ENCODE peak calls at places on chromosome 21, in seven cellular contexts. W, N, Q, U, D, V and H are unnamed samples.

GRCh38 chr21:38531610-38532009 is 33.3 kb upstream of the ERG start:
- DNase-seq in W (no peak), N (no peak), Q (no peak), U (peak), D (no peak), V (no peak), H (no peak)

GRCh38 chr21:38646213-38646837 is 148.0 kb upstream of the ERG start:
- DNase-seq in W (no peak), N (peak), Q (no peak), U (no peak), D (no peak), V (peak), H (no peak)

GRCh38 chr21:33244781-33245105 is 15.0 kb downstream of the IFNAR2 start:
- DNase-seq in W (no peak), N (no peak), Q (no peak), U (no peak), D (no peak), V (no peak), H (no peak)

GRCh38 chr21:26846036-26846931 is 1.1 kb upstream of the ADAMTS1 start:
- DNase-seq in W (peak), N (peak), Q (peak), U (peak), D (peak), V (peak), H (peak)

GRCh38 chr21:45880097-45881068 is 101.2 kb upstream of the COL6A1 start:
- DNase-seq in W (peak), N (peak), Q (peak), U (peak), D (peak), V (peak), H (peak)

GRCh38 chr21:44331650-44332306 is 7.4 kb downstream of the CFAP410 start:
- DNase-seq in W (no peak), N (no peak), Q (no peak), U (no peak), D (no peak), V (peak), H (no peak)

GRCh38 chr21:16587671-16588379 is 858.0 kb downstream of the USP25 start:
- DNase-seq in W (no peak), N (no peak), Q (peak), U (peak), D (no peak), V (peak), H (no peak)

GRCh38 chr21:26719750-26720149 is 125.5 kb downstream of the ADAMTS1 start:
- DNase-seq in W (no peak), N (no peak), Q (no peak), U (no peak), D (no peak), V (peak), H (no peak)

GRCh38 chr21:43827015-43827611 is 37.7 kb downstream of the RRP1 start:
- DNase-seq in W (no peak), N (no peak), Q (no peak), U (peak), D (no peak), V (peak), H (no peak)

GRCh38 chr21:37373539-37373938 is 7.0 kb downstream of the DYRK1A start:
- DNase-seq in W (no peak), N (no peak), Q (no peak), U (no peak), D (no peak), V (peak), H (no peak)

GRCh38 chr21:46118305-46118870 is 20.5 kb downstream of the COL6A2 start:
- DNase-seq in W (peak), N (no peak), Q (no peak), U (peak), D (peak), V (no peak), H (peak)

GRCh38 chr21:41164981-41165650 is 2.8 kb upstream of the BACE2 start:
- DNase-seq in W (no peak), N (no peak), Q (no peak), U (no peak), D (no peak), V (peak), H (no peak)

GRCh38 chr21:38980416-38981319 is 174.9 kb downstream of the ETS2 start:
- DNase-seq in W (no peak), N (no peak), Q (no peak), U (peak), D (no peak), V (no peak), H (no peak)

GRCh38 chr21:30482130-30482529 is 2.0 kb upstream of the KRTAP19-1 start:
- DNase-seq in W (no peak), N (no peak), Q (no peak), U (no peak), D (no peak), V (no peak), H (no peak)

GRCh38 chr21:14116080-14116481 is 94.7 kb downstream of the LIPI start:
- DNase-seq in W (no peak), N (no peak), Q (no peak), U (no peak), D (no peak), V (no peak), H (no peak)

GRCh38 chr21:29261555-29262540 is 36.9 kb upstream of the BACH1 start:
- DNase-seq in W (no peak), N (no peak), Q (no peak), U (no peak), D (no peak), V (no peak), H (no peak)

GRCh38 chr21:29376556-29376955 is 77.8 kb downstream of the BACH1 start:
- DNase-seq in W (peak), N (peak), Q (peak), U (no peak), D (peak), V (peak), H (peak)

GRCh38 chr21:41639336-41639735 is 127.5 kb downstream of the RIPK4 start:
- DNase-seq in W (no peak), N (no peak), Q (no peak), U (peak), D (no peak), V (no peak), H (no peak)

GRCh38 chr21:41857771-41858300 is 21.3 kb downstream of the PRDM15 start:
- DNase-seq in W (no peak), N (no peak), Q (no peak), U (peak), D (no peak), V (no peak), H (no peak)

GRCh38 chr21:21688877-21689276 is 690.7 kb downstream of the NCAM2 start:
- DNase-seq in W (peak), N (no peak), Q (peak), U (peak), D (peak), V (peak), H (peak)

GRCh38 chr21:45292399-45293213 is 4.9 kb upstream of the POFUT2 start:
- DNase-seq in W (peak), N (peak), Q (peak), U (peak), D (peak), V (peak), H (peak)

GRCh38 chr21:14306143-14306907 is 76.6 kb downstream of the HSPA13 start:
- DNase-seq in W (no peak), N (no peak), Q (no peak), U (no peak), D (no peak), V (peak), H (no peak)

GRCh38 chr21:45632165-45632896 is 11.2 kb upstream of the PCBP3 start:
- DNase-seq in W (no peak), N (no peak), Q (no peak), U (peak), D (no peak), V (no peak), H (no peak)

GRCh38 chr21:38659936-38660332 is 145.8 kb upstream of the ETS2 start:
- DNase-seq in W (no peak), N (no peak), Q (no peak), U (no peak), D (no peak), V (no peak), H (no peak)

GRCh38 chr21:40120944-40121575 is 253.8 kb downstream of the PCP4 start:
- DNase-seq in W (no peak), N (no peak), Q (peak), U (no peak), D (no peak), V (no peak), H (no peak)